ENCODE peak calls at places on chromosomes 7 and 10, in four cellular contexts. N is Panc1, F is HepG2, U is vagina. Q is an unnamed sample.

GRCh38 chr10:12533723-12534122 is 184.4 kb downstream of the CAMK1D start:
- DNase-seq in N (no peak), F (no peak), U (no peak), Q (no peak)

GRCh38 chr7:56447864-56448693 is 331.9 kb upstream of the NUPR2 start:
- DNase-seq in N (no peak), F (no peak), U (no peak), Q (no peak)

GRCh38 chr7:114931656-114932011 is 9.7 kb downstream of the MDFIC start:
- DNase-seq in N (no peak), F (no peak), U (no peak), Q (no peak)

GRCh38 chr10:99466632-99467031 is 36.2 kb upstream of the GOT1 start:
- DNase-seq in N (no peak), F (no peak), U (no peak), Q (no peak)

GRCh38 chr7:44978511-44979366 is at the start of gene MYO1G:
- DNase-seq in N (no peak), F (no peak), U (no peak), Q (no peak)

GRCh38 chr10:24439935-24440334 is 231.0 kb downstream of the KIAA1217 start:
- DNase-seq in N (no peak), F (no peak), U (no peak), Q (no peak)

GRCh38 chr10:127149613-127150081 is 46.7 kb downstream of the INSYN2A start:
- DNase-seq in N (no peak), F (no peak), U (no peak), Q (no peak)

GRCh38 chr7:137940656-137941518 is 61.0 kb downstream of the CREB3L2 start:
- DNase-seq in N (no peak), F (peak; percentile 74), U (no peak), Q (no peak)

GRCh38 chr10:60733189-60733815 is 45.0 kb upstream of the CDK1 start:
- DNase-seq in N (no peak), F (no peak), U (no peak), Q (no peak)

GRCh38 chr7:39825391-39825790 is 124.7 kb upstream of the CDK13 start:
- DNase-seq in N (no peak), F (no peak), U (no peak), Q (no peak)

GRCh38 chr7:1901431-1902210 is 231.5 kb downstream of the ELFN1 start:
- DNase-seq in N (no peak), F (no peak), U (no peak), Q (no peak)

GRCh38 chr7:123190109-123190831 is 9.5 kb downstream of the SLC13A1 start:
- DNase-seq in N (no peak), F (no peak), U (no peak), Q (no peak)

GRCh38 chr10:106571216-106571954 is 593.1 kb downstream of the SORCS1 start:
- DNase-seq in N (peak; percentile 24), F (no peak), U (no peak), Q (no peak)

GRCh38 chr10:119246862-119247549 is 39.6 kb downstream of the GRK5 start:
- DNase-seq in N (no peak), F (no peak), U (no peak), Q (no peak)

GRCh38 chr7:27154901-27155815 is 1.3 kb downstream of the HOXA7 start:
- DNase-seq in N (no peak), F (no peak), U (no peak), Q (no peak)

GRCh38 chr10:95273393-95274312 is 17.1 kb downstream of the PDLIM1 start:
- DNase-seq in N (no peak), F (peak; percentile 98), U (peak; percentile 98), Q (no peak)

GRCh38 chr10:48572414-48572813 is 32.5 kb downstream of the ARHGAP22 start:
- DNase-seq in N (no peak), F (no peak), U (no peak), Q (no peak)

GRCh38 chr10:132632091-132632561 is 94.5 kb downstream of the INPP5A start:
- DNase-seq in N (no peak), F (no peak), U (no peak), Q (no peak)

GRCh38 chr7:95104739-95105138 is 197.3 kb downstream of the PPP1R9A start:
- DNase-seq in N (peak; percentile 87), F (peak; percentile 34), U (no peak), Q (peak; percentile 93)

GRCh38 chr7:39979406-39980073 is 29.5 kb downstream of the CDK13 start:
- DNase-seq in N (no peak), F (no peak), U (no peak), Q (no peak)

GRCh38 chr10:30510184-30510931 is 76.4 kb downstream of the MAP3K8 start:
- DNase-seq in N (no peak), F (no peak), U (no peak), Q (no peak)

GRCh38 chr10:1095498-1095897 is 39.3 kb downstream of the WDR37 start:
- DNase-seq in N (no peak), F (no peak), U (no peak), Q (no peak)

GRCh38 chr10:128802062-128802461 is 665.0 kb upstream of the MGMT start:
- DNase-seq in N (no peak), F (no peak), U (peak; percentile 8), Q (no peak)

GRCh38 chr10:19209319-19209718 is 160.7 kb downstream of the MALRD1 start:
- DNase-seq in N (no peak), F (no peak), U (no peak), Q (no peak)

GRCh38 chr7:16801111-16801542 is 3.7 kb downstream of the AGR2 start:
- DNase-seq in N (no peak), F (peak; percentile 27), U (no peak), Q (peak; percentile 69)

GRCh38 chr7:34277016-34277800 is 371.9 kb downstream of the BMPER start:
- DNase-seq in N (no peak), F (no peak), U (no peak), Q (no peak)

GRCh38 chr7:139094596-139094995 is 14.9 kb downstream of the ZC3HAV1 start:
- DNase-seq in N (no peak), F (no peak), U (no peak), Q (no peak)

GRCh38 chr10:28382520-28383269 is 79.8 kb upstream of the MPP7 start:
- DNase-seq in N (no peak), F (no peak), U (no peak), Q (no peak)

GRCh38 chr7:1053002-1053411 is 8.7 kb downstream of the GPR146 start:
- DNase-seq in N (no peak), F (no peak), U (no peak), Q (no peak)

GRCh38 chr7:117645456-117646181 is 165.8 kb downstream of the CFTR start:
- DNase-seq in N (no peak), F (no peak), U (no peak), Q (no peak)

GRCh38 chr10:70561051-70561450 is 41.5 kb downstream of the PRF1 start:
- DNase-seq in N (no peak), F (no peak), U (no peak), Q (no peak)

GRCh38 chr10:42428534-42428933 is 209.8 kb downstream of the ZNF33B start:
- DNase-seq in N (no peak), F (peak; percentile 1), U (no peak), Q (no peak)

GRCh38 chr10:116159197-116159596 is 113.8 kb downstream of the GFRA1 start:
- DNase-seq in N (no peak), F (no peak), U (no peak), Q (no peak)

GRCh38 chr10:85646312-85646711 is 720.3 kb downstream of the GRID1 start:
- DNase-seq in N (no peak), F (no peak), U (no peak), Q (peak; percentile 34)

GRCh38 chr7:17456541-17456940 is 158.1 kb downstream of the AHR start:
- DNase-seq in N (no peak), F (no peak), U (no peak), Q (no peak)

GRCh38 chr10:75295901-75296441 is 60.2 kb upstream of the COMTD1 start:
- DNase-seq in N (no peak), F (no peak), U (no peak), Q (peak; percentile 46)

GRCh38 chr7:77459311-77459726 is 43.2 kb upstream of the GSAP start:
- DNase-seq in N (no peak), F (peak; percentile 88), U (no peak), Q (no peak)

GRCh38 chr7:116235380-116235779 is 25.0 kb downstream of the TES start:
- DNase-seq in N (no peak), F (no peak), U (no peak), Q (no peak)
- H3K27ac ChIP-seq in N (peak overlapping the region; percentile 48), F (no peak overlapping the region), U (no peak overlapping the region), Q (no peak overlapping the region)

GRCh38 chr7:47380325-47381131 is 201.4 kb downstream of the TNS3 start:
- DNase-seq in N (no peak), F (peak; percentile 48), U (no peak), Q (no peak)
- H3K27ac ChIP-seq in N (peak overlapping the region; percentile 55), F (peak overlapping the region; percentile 48), U (peak overlapping the region; percentile 49), Q (peak overlapping the region; percentile 13)

DNA sequence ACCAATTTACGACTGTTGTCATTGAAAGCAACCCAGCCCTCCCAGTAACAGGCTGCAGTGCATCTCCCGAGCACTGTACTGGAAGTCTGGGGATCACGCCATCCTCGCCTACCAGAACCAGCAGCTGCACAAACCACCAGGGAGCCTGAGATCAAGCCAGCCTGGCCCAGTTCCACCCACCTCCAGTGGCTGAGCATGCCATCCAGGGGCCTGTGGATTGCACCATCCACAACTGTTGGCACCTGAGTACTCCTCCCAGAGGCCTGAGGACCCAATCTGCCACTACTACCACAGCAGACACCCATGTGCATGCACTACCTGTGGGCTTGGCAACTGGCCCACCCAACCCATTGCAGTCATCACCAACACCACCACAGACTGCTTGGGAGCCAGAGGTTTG is 44.2 kb downstream of the HERPUD2 start:
- DNase-seq in N (no peak), F (no peak), U (no peak), Q (no peak)
- H3K27ac ChIP-seq in N (no peak overlapping the region), F (no peak overlapping the region), U (no peak overlapping the region), Q (no peak overlapping the region)

DNA sequence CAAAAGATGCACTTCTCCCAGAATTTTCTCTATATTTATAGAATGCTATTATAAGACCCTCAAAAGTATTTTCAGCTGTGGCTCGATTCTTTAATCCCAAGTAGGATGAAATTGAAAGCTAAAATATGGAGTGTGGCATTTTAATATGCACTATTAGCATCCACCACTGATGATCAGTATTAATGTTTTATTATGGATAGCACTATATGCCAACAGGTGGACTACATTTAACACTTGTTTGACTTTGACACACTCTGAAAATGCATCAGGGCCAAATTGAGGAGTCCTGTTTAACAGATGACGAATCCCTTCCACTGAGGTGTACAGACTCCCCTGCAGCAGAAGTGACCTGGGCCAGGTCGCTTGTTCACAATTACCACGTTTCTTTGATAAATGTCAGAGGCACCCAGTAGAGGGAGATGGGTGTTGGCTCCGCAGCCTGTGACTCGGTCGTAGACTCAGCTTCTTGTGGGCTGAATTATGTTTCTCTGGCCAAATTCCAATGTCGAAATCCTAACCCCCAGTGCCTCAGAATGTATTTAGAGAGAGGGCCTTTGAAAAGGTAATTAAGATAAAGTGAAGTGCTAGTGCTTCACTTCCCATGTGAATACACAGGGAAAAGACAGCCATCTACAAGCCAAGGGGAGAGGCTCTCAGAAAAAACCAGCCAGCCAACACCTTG is 48.1 kb downstream of the WIPF3 start:
- DNase-seq in N (no peak), F (no peak), U (no peak), Q (no peak)
- H3K27ac ChIP-seq in N (no peak overlapping the region), F (no peak overlapping the region), U (no peak overlapping the region), Q (no peak overlapping the region)

DNA sequence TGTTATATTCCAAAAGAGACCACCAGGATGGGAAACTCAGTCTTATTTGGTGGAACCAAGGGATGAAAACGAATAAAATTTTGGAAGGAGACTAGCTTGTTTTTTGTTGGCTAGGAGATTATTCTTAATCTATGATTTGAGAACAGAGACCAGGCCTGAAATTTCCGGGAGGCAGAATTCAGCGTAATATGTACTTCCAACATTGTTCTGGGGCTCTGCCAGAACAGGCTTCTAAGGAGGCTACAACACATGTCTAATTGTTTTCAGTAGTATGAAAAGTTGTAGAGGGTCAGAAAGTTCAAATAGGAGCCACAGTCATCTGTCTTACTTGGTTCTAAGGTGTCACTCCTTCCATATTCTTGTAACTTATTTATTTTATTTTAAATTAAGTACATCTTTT is 1.7 kb downstream of the DDX21 start:
- DNase-seq in N (no peak), F (no peak), U (no peak), Q (no peak)
- H3K27ac ChIP-seq in N (peak overlapping the region; percentile 94), F (peak overlapping the region; percentile 91), U (no peak overlapping the region), Q (peak overlapping the region; percentile 91)